ENCODE peak calls at places on chromosome 2, in six cellular contexts. R is heart left ventricle; M is DMS 273 treated with DMSO at 0.1 percent for 48 hours; A is effector memory CD4-positive, alpha-beta T cell; F is HTR-8/SVneo; N is hippocampal formation. V is an unnamed sample.

GRCh38 chr2:214069254-214069653 is 341.6 kb upstream of the VWC2L start:
- DNase-seq in M (peak), R (no peak), F (peak), A (no peak), N (peak), V (no peak)

GRCh38 chr2:143934170-143934912 is 585.6 kb downstream of the ZEB2 start:
- DNase-seq in A (no peak), N (no peak), R (no peak), M (no peak), F (no peak), V (no peak)

GRCh38 chr2:236912316-236913153 is 173.2 kb upstream of the COPS8 start:
- DNase-seq in R (no peak), N (no peak), F (no peak), M (no peak), A (no peak), V (no peak)

GRCh38 chr2:11450791-11451190 is 15.2 kb downstream of the E2F6 start:
- DNase-seq in M (no peak), R (no peak), F (no peak), A (no peak), N (no peak), V (no peak)

GRCh38 chr2:195861821-195862220 is 204.8 kb downstream of the SLC39A10 start:
- DNase-seq in F (no peak), R (no peak), M (no peak), A (no peak), N (no peak), V (no peak)

GRCh38 chr2:31384351-31384750 is 30.2 kb downstream of the XDH start:
- DNase-seq in R (no peak), N (no peak), A (no peak), F (peak), M (no peak), V (no peak)

GRCh38 chr2:181805228-181806038 is 86.1 kb upstream of the ITPRID2 start:
- DNase-seq in M (no peak), A (no peak), R (no peak), N (no peak), F (no peak), V (no peak)

GRCh38 chr2:120919771-120920437 is 184.2 kb downstream of the GLI2 start:
- DNase-seq in A (no peak), N (no peak), M (no peak), F (peak), R (no peak), V (no peak)

GRCh38 chr2:221245772-221246171 is 326.3 kb downstream of the EPHA4 start:
- DNase-seq in N (no peak), M (no peak), R (no peak), F (no peak), A (no peak), V (no peak)

GRCh38 chr2:105800036-105800755 is 55.5 kb downstream of the NCK2 start:
- DNase-seq in N (no peak), A (no peak), M (no peak), R (no peak), F (no peak), V (no peak)

GRCh38 chr2:233413046-233413445 is 58.8 kb downstream of the DGKD start:
- DNase-seq in N (no peak), A (no peak), F (no peak), M (no peak), R (no peak), V (no peak)

V was measured in GM12878.